ENCODE peak calls at places on chromosome 1, in seven cellular contexts. F is A549, K is mucosa of descending colon, R is WERI-Rb-1, N is left lung, B is brain microvascular endothelial cell, M is uterus. Q is an unnamed sample.

GRCh38 chr1:17075470-17076255 is 21.8 kb upstream of the SDHB start:
- DNase-seq in F (peak; percentile 57), K (peak; percentile 46), R (no peak), N (no peak), B (no peak), M (no peak), Q (peak; percentile 12)

GRCh38 chr1:23867542-23867952 is 543 bp downstream of the FUCA1 start:
- DNase-seq in F (no peak), K (peak; percentile 13), R (peak; percentile 10), N (no peak), B (no peak), M (no peak), Q (no peak)

GRCh38 chr1:41003127-41003639 is 18.3 kb downstream of the SLFNL1 start:
- DNase-seq in F (no peak), K (no peak), R (no peak), N (no peak), B (no peak), M (no peak), Q (no peak)

GRCh38 chr1:221251580-221251979 is 372.3 kb downstream of the HLX start:
- DNase-seq in F (no peak), K (no peak), R (no peak), N (no peak), B (no peak), M (no peak), Q (no peak)

GRCh38 chr1:119794230-119794629 is 17.0 kb downstream of the REG4 start:
- DNase-seq in F (no peak), K (no peak), R (no peak), N (no peak), B (no peak), M (no peak), Q (no peak)

GRCh38 chr1:10835423-10836421 is 39.3 kb upstream of the CASZ1 start:
- DNase-seq in F (no peak), K (peak; percentile 51), R (peak; percentile 93), N (peak; percentile 83), B (peak; percentile 19), M (peak; percentile 59), Q (peak; percentile 5)

GRCh38 chr1:155008015-155008941 is 5.7 kb downstream of the ZBTB7B start:
- DNase-seq in F (no peak), K (peak; percentile 70), R (peak; percentile 93), N (peak; percentile 87), B (no peak), M (no peak), Q (no peak)

GRCh38 chr1:17066530-17067426 is 12.9 kb upstream of the SDHB start:
- DNase-seq in F (no peak), K (no peak), R (no peak), N (no peak), B (no peak), M (no peak), Q (no peak)

GRCh38 chr1:166813508-166814223 is 25.6 kb upstream of the POGK start:
- DNase-seq in F (no peak), K (no peak), R (no peak), N (no peak), B (no peak), M (no peak), Q (no peak)

GRCh38 chr1:91897016-91897415 is 11.1 kb upstream of the TGFBR3 start:
- DNase-seq in F (no peak), K (no peak), R (no peak), N (no peak), B (no peak), M (no peak), Q (no peak)

GRCh38 chr1:172637522-172637921 is 21.4 kb upstream of the FASLG start:
- DNase-seq in F (no peak), K (no peak), R (no peak), N (no peak), B (peak; percentile 97), M (no peak), Q (peak; percentile 95)

GRCh38 chr1:151618470-151618869 is 6.6 kb downstream of the SNX27 start:
- DNase-seq in F (no peak), K (no peak), R (no peak), N (no peak), B (no peak), M (no peak), Q (no peak)

GRCh38 chr1:50894340-50894739 is 65.7 kb downstream of the FAF1 start:
- DNase-seq in F (no peak), K (no peak), R (no peak), N (no peak), B (no peak), M (no peak), Q (no peak)

GRCh38 chr1:230698130-230698529 is 15.8 kb downstream of the AGT start:
- DNase-seq in F (no peak), K (no peak), R (no peak), N (no peak), B (no peak), M (no peak), Q (no peak)
- TF ChIP-seq CTCF in F (no peak), K (no peak), R (peak; percentile 60), N (no peak), B (no peak), M (no peak), Q (no peak)

DNA sequence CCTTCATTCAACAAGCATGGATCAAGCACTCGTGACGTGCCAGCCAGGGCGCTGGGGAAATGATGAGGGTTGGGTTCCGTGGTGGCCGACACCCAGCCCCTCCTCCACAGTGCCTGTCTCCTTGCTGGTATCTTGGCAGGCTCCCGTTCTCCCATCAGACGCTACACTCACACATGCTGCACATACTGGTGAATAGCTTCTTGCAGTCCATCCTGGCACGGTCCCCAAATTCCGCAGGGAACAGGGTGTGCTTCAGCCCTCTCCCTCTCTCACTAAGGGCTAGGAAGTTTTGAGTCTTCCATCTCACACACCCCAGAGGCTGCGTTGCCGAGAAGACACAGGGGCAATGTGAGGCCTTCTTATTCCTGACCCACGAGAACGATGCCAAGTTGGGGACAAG is 10.1 kb upstream of the MEF2D start:
- DNase-seq in F (no peak), K (no peak), R (no peak), N (no peak), B (no peak), M (peak; percentile 90), Q (peak; percentile 91)
- H3K4me3 ChIP-seq in F (no peak overlapping the region), K (no peak overlapping the region), R (no peak overlapping the region), N (no peak overlapping the region), B (no peak overlapping the region), M (no peak overlapping the region), Q (no peak overlapping the region)

GRCh38 chr1:246608616-246609376 is 42.5 kb downstream of the CNST start:
- DNase-seq in F (peak; percentile 34), K (peak; percentile 81), R (no peak), N (peak; percentile 86), B (peak; percentile 92), M (peak; percentile 39), Q (peak; percentile 96)
- TF ChIP-seq CTCF in F (no peak), K (peak; percentile 7), R (no peak), N (no peak), B (peak; percentile 64), M (no peak), Q (peak; percentile 43)

DNA sequence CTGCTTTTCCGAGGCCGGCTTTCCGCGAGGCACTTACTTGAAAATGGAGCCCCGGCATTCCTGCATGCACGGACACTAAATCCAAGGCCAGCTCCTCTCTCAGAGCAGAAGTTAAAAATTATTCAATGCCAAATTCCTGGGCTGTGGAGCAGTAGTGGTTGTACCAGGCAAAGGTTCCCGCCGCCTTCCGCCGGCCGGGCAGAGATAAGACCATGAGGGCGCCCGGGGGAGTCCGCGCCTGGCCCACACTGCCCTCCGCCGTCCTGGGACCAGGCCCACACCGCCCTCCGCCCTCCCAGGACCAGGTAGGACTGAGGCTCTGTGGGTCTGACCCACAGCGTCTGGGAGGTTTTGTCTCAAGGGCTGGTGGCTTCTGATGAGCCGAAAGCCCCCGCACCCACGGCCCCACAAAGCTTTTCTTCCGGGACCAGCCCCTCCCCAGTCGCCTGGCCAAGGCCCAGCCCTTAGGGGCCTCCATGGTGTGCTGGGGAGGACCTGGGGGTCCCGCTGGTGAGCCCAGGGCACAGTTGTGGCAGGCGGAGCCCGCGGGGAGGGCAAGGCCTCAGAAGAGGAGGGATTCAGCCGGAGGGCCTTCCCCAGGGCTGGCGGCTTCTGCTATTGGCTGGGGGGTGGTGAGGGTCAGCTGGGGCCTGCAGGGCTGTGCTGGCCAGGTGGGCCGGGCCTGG is 12.7 kb upstream of the C1orf159 start:
- DNase-seq in F (no peak), K (peak; percentile 67), R (no peak), N (no peak), B (no peak), M (no peak), Q (no peak)
- H3K4me3 ChIP-seq in F (no peak overlapping the region), K (peak overlapping the region; percentile 9), R (no peak overlapping the region), N (no peak overlapping the region), B (no peak overlapping the region), M (no peak overlapping the region), Q (no peak overlapping the region)

DNA sequence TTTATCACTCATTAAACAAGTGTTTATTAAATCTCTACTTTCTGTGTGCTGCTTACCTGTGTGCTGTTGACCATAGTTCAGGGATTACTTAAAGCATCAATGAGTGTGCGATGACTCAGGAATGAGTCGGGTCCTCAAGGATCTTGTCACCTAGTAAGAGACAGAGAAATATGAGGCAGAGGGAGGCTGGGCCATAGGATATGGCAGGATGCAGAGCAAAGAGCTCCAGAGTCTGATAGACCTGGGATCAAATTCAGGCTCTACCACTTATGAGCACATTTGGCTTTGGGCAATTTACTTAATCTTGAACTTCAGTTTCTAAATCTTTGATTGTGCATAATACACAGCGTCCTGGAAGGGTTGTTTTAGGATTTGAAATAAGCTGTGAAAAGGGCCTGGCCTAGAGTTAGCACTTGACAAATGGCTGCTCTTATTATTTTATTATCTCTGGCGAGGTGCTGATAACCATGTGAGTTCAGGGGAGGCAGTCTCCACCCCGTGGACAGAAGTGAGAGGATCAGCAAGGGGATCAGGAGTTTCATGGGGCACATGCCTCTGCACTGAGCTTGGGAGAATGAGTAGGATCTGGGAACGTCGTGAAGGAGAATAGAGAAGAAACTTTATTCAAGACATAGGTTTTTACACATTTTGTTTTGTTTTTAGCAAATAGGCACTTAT is 94.5 kb downstream of the ROR1 start:
- DNase-seq in F (peak; percentile 29), K (peak; percentile 16), R (peak; percentile 61), N (no peak), B (no peak), M (peak; percentile 59), Q (peak; percentile 45)
- TF ChIP-seq CTCF in F (no peak), K (no peak), R (peak; percentile 55), N (no peak), B (peak; percentile 17), M (peak; percentile 41), Q (no peak)